ENCODE peak calls at places on chromosomes 16 and 17, in six cellular contexts. One of them, this sample, is unnamed.

GRCh38 chr17:7756968-7757367 is 39.4 kb downstream of the DNAH2 start:
- DNase-seq in RWPE1: no peak
- DNase-seq in HepG2: no peak
- DNase-seq in PC-3: no peak
- DNase-seq in keratinocyte: no peak
- DNase-seq in left lung: no peak
- DNase-seq in this sample: no peak

GRCh38 chr16:11670171-11671131 is 2.2 kb downstream of the SNN start:
- DNase-seq in RWPE1: no peak
- DNase-seq in HepG2: no peak
- DNase-seq in PC-3: no peak
- DNase-seq in keratinocyte: no peak
- DNase-seq in left lung: no peak
- DNase-seq in this sample: no peak

GRCh38 chr17:3535253-3535995 is 22.2 kb downstream of the TRPV3 start:
- DNase-seq in RWPE1: no peak
- DNase-seq in HepG2: no peak
- DNase-seq in PC-3: peak
- DNase-seq in keratinocyte: no peak
- DNase-seq in left lung: peak
- DNase-seq in this sample: no peak

GRCh38 chr17:951388-952132 is 28.0 kb downstream of the NXN start:
- DNase-seq in RWPE1: peak
- DNase-seq in HepG2: peak
- DNase-seq in PC-3: peak
- DNase-seq in keratinocyte: no peak
- DNase-seq in left lung: no peak
- DNase-seq in this sample: peak

GRCh38 chr17:59762022-59762825 is 54.8 kb downstream of the VMP1 start:
- DNase-seq in RWPE1: peak
- DNase-seq in HepG2: no peak
- DNase-seq in PC-3: peak
- DNase-seq in keratinocyte: no peak
- DNase-seq in left lung: no peak
- DNase-seq in this sample: no peak

GRCh38 chr17:64781013-64781392 is 118.9 kb upstream of the SMURF2 start:
- DNase-seq in RWPE1: no peak
- DNase-seq in HepG2: no peak
- DNase-seq in PC-3: no peak
- DNase-seq in keratinocyte: no peak
- DNase-seq in left lung: no peak
- DNase-seq in this sample: no peak

GRCh38 chr17:37605813-37606505 is 3.3 kb downstream of the SYNRG start:
- DNase-seq in RWPE1: no peak
- DNase-seq in HepG2: no peak
- DNase-seq in PC-3: no peak
- DNase-seq in keratinocyte: no peak
- DNase-seq in left lung: no peak
- DNase-seq in this sample: no peak

GRCh38 chr16:2520784-2521577 is 810 bp downstream of the AMDHD2 start:
- DNase-seq in RWPE1: peak
- DNase-seq in HepG2: peak
- DNase-seq in PC-3: peak
- DNase-seq in keratinocyte: no peak
- DNase-seq in left lung: no peak
- DNase-seq in this sample: no peak

GRCh38 chr16:88353691-88354090 is 29.1 kb upstream of the ZNF469 start:
- DNase-seq in RWPE1: no peak
- DNase-seq in HepG2: no peak
- DNase-seq in PC-3: no peak
- DNase-seq in keratinocyte: no peak
- DNase-seq in left lung: no peak
- DNase-seq in this sample: no peak

GRCh38 chr16:67803894-67804293 is 2.5 kb downstream of the RANBP10 start:
- DNase-seq in RWPE1: no peak
- DNase-seq in HepG2: no peak
- DNase-seq in PC-3: no peak
- DNase-seq in keratinocyte: no peak
- DNase-seq in left lung: no peak
- DNase-seq in this sample: no peak

GRCh38 chr16:11963706-11964105 is 1.3 kb upstream of the TNFRSF17 start:
- DNase-seq in RWPE1: no peak
- DNase-seq in HepG2: no peak
- DNase-seq in PC-3: no peak
- DNase-seq in keratinocyte: no peak
- DNase-seq in left lung: no peak
- DNase-seq in this sample: no peak

GRCh38 chr16:71894229-71894920 is 956 bp upstream of the IST1 start:
- DNase-seq in RWPE1: peak
- DNase-seq in HepG2: peak
- DNase-seq in PC-3: peak
- DNase-seq in keratinocyte: no peak
- DNase-seq in left lung: peak
- DNase-seq in this sample: no peak

GRCh38 chr17:18981642-18982424 is 22.7 kb downstream of the FAM83G start:
- DNase-seq in RWPE1: no peak
- DNase-seq in HepG2: peak
- DNase-seq in PC-3: peak
- DNase-seq in keratinocyte: no peak
- DNase-seq in left lung: no peak
- DNase-seq in this sample: no peak

GRCh38 chr16:86664518-86665318 is 86.4 kb downstream of the FOXL1 start:
- DNase-seq in RWPE1: peak
- DNase-seq in HepG2: peak
- DNase-seq in PC-3: peak
- DNase-seq in keratinocyte: peak
- DNase-seq in left lung: no peak
- DNase-seq in this sample: peak

GRCh38 chr16:2707368-2708289 is 12.4 kb downstream of the PRSS27 start:
- DNase-seq in RWPE1: no peak
- DNase-seq in HepG2: no peak
- DNase-seq in PC-3: no peak
- DNase-seq in keratinocyte: no peak
- DNase-seq in left lung: no peak
- DNase-seq in this sample: no peak

GRCh38 chr17:17235212-17236174 is 1.5 kb downstream of the FLCN start:
- DNase-seq in RWPE1: no peak
- DNase-seq in HepG2: peak
- DNase-seq in PC-3: peak
- DNase-seq in keratinocyte: no peak
- DNase-seq in left lung: peak
- DNase-seq in this sample: no peak

GRCh38 chr16:56830669-56831068 is 34.3 kb upstream of the SLC12A3 start:
- DNase-seq in RWPE1: no peak
- DNase-seq in HepG2: no peak
- DNase-seq in PC-3: no peak
- DNase-seq in keratinocyte: no peak
- DNase-seq in left lung: no peak
- DNase-seq in this sample: no peak

GRCh38 chr17:31078290-31078689 is 16.5 kb upstream of the NF1 start:
- DNase-seq in RWPE1: no peak
- DNase-seq in HepG2: no peak
- DNase-seq in PC-3: peak
- DNase-seq in keratinocyte: no peak
- DNase-seq in left lung: no peak
- DNase-seq in this sample: no peak

GRCh38 chr17:10683853-10684252 is 13.5 kb downstream of the SCO1 start:
- DNase-seq in RWPE1: peak
- DNase-seq in HepG2: peak
- DNase-seq in PC-3: peak
- DNase-seq in keratinocyte: no peak
- DNase-seq in left lung: no peak
- DNase-seq in this sample: no peak

GRCh38 chr16:65832269-65832668 is 534.2 kb upstream of the CDH5 start:
- DNase-seq in RWPE1: no peak
- DNase-seq in HepG2: no peak
- DNase-seq in PC-3: no peak
- DNase-seq in keratinocyte: no peak
- DNase-seq in left lung: no peak
- DNase-seq in this sample: no peak

GRCh38 chr17:77491921-77492445 is 351.2 kb downstream of the SEC14L1 start:
- DNase-seq in RWPE1: no peak
- DNase-seq in HepG2: no peak
- DNase-seq in PC-3: no peak
- DNase-seq in keratinocyte: no peak
- DNase-seq in left lung: peak
- DNase-seq in this sample: no peak

GRCh38 chr17:80181431-80181830 is 11.6 kb downstream of the CARD14 start:
- DNase-seq in RWPE1: no peak
- DNase-seq in HepG2: no peak
- DNase-seq in PC-3: no peak
- DNase-seq in keratinocyte: no peak
- DNase-seq in left lung: no peak
- DNase-seq in this sample: no peak

GRCh38 chr16:56603589-56603988 is 4.8 kb upstream of the MT2A start:
- DNase-seq in RWPE1: no peak
- DNase-seq in HepG2: peak
- DNase-seq in PC-3: peak
- DNase-seq in keratinocyte: no peak
- DNase-seq in left lung: peak
- DNase-seq in this sample: no peak

GRCh38 chr17:7177954-7178477 is 1.2 kb downstream of the ASGR1 start:
- DNase-seq in RWPE1: no peak
- DNase-seq in HepG2: peak
- DNase-seq in PC-3: peak
- DNase-seq in keratinocyte: no peak
- DNase-seq in left lung: no peak
- DNase-seq in this sample: no peak

GRCh38 chr17:40846515-40847155 is 20.4 kb downstream of the KRT12 start:
- DNase-seq in RWPE1: no peak
- DNase-seq in HepG2: no peak
- DNase-seq in PC-3: peak
- DNase-seq in keratinocyte: no peak
- DNase-seq in left lung: no peak
- DNase-seq in this sample: no peak

GRCh38 chr17:40159456-40159855 is 17.8 kb upstream of the RAPGEFL1 start:
- DNase-seq in RWPE1: no peak
- DNase-seq in HepG2: no peak
- DNase-seq in PC-3: no peak
- DNase-seq in keratinocyte: no peak
- DNase-seq in left lung: no peak
- DNase-seq in this sample: no peak

GRCh38 chr17:75818326-75818885 is 25.8 kb downstream of the UNC13D start:
- DNase-seq in RWPE1: no peak
- DNase-seq in HepG2: no peak
- DNase-seq in PC-3: no peak
- DNase-seq in keratinocyte: no peak
- DNase-seq in left lung: no peak
- DNase-seq in this sample: no peak

GRCh38 chr17:58391302-58391984 is 25.9 kb downstream of the RNF43 start:
- DNase-seq in RWPE1: peak
- DNase-seq in HepG2: peak
- DNase-seq in PC-3: peak
- DNase-seq in keratinocyte: no peak
- DNase-seq in left lung: peak
- DNase-seq in this sample: no peak

GRCh38 chr16:68993885-68994284 is 111.6 kb upstream of the HAS3 start:
- DNase-seq in RWPE1: peak
- DNase-seq in HepG2: peak
- DNase-seq in PC-3: peak
- DNase-seq in keratinocyte: peak
- DNase-seq in left lung: no peak
- DNase-seq in this sample: peak

GRCh38 chr16:8959921-8960787 is 3.6 kb downstream of the USP7 start:
- DNase-seq in RWPE1: no peak
- DNase-seq in HepG2: peak
- DNase-seq in PC-3: no peak
- DNase-seq in keratinocyte: no peak
- DNase-seq in left lung: no peak
- DNase-seq in this sample: no peak

GRCh38 chr17:1707107-1707506 is 3.1 kb downstream of the TLCD2 start:
- DNase-seq in RWPE1: no peak
- DNase-seq in HepG2: no peak
- DNase-seq in PC-3: no peak
- DNase-seq in keratinocyte: no peak
- DNase-seq in left lung: no peak
- DNase-seq in this sample: no peak

GRCh38 chr17:56471661-56472060 is 121.8 kb upstream of the NOG start:
- DNase-seq in RWPE1: no peak
- DNase-seq in HepG2: no peak
- DNase-seq in PC-3: no peak
- DNase-seq in keratinocyte: no peak
- DNase-seq in left lung: no peak
- DNase-seq in this sample: no peak

GRCh38 chr16:66619036-66619435 is 14.5 kb downstream of the CMTM3 start:
- DNase-seq in RWPE1: peak
- DNase-seq in HepG2: no peak
- DNase-seq in PC-3: no peak
- DNase-seq in keratinocyte: no peak
- DNase-seq in left lung: no peak
- DNase-seq in this sample: no peak

GRCh38 chr16:89822188-89823086 is 5.8 kb upstream of the SPIRE2 start:
- DNase-seq in RWPE1: no peak
- DNase-seq in HepG2: peak
- DNase-seq in PC-3: no peak
- DNase-seq in keratinocyte: no peak
- DNase-seq in left lung: peak
- DNase-seq in this sample: no peak

GRCh38 chr17:65277576-65277975 is 140.4 kb downstream of the RGS9 start:
- DNase-seq in RWPE1: no peak
- DNase-seq in HepG2: no peak
- DNase-seq in PC-3: no peak
- DNase-seq in keratinocyte: no peak
- DNase-seq in left lung: no peak
- DNase-seq in this sample: no peak

GRCh38 chr16:75246504-75247205 is 4.8 kb downstream of the BCAR1 start:
- DNase-seq in RWPE1: no peak
- DNase-seq in HepG2: no peak
- DNase-seq in PC-3: no peak
- DNase-seq in keratinocyte: no peak
- DNase-seq in left lung: no peak
- DNase-seq in this sample: no peak
- H3K27ac ChIP-seq in RWPE1: peak
- H3K27ac ChIP-seq in HepG2: peak
- H3K27ac ChIP-seq in PC-3: peak
- H3K27ac ChIP-seq in keratinocyte: no peak
- H3K27ac ChIP-seq in left lung: peak
- H3K27ac ChIP-seq in this sample: peak

GRCh38 chr17:81409190-81409935 is 14.1 kb downstream of the BAHCC1 start:
- DNase-seq in RWPE1: no peak
- DNase-seq in HepG2: no peak
- DNase-seq in PC-3: no peak
- DNase-seq in keratinocyte: no peak
- DNase-seq in left lung: no peak
- DNase-seq in this sample: no peak
- TF ChIP-seq CTCF in RWPE1: no peak
- TF ChIP-seq CTCF in HepG2: peak
- TF ChIP-seq CTCF in PC-3: peak
- TF ChIP-seq CTCF in keratinocyte: no peak
- TF ChIP-seq CTCF in left lung: no peak
- TF ChIP-seq CTCF in this sample: no peak

GRCh38 chr17:73261617-73261951 is at the start of gene CPSF4L:
- DNase-seq in RWPE1: no peak
- DNase-seq in HepG2: no peak
- DNase-seq in PC-3: no peak
- DNase-seq in keratinocyte: no peak
- DNase-seq in left lung: no peak
- DNase-seq in this sample: no peak
- H3K27ac ChIP-seq in RWPE1: no peak
- H3K27ac ChIP-seq in HepG2: peak
- H3K27ac ChIP-seq in PC-3: no peak
- H3K27ac ChIP-seq in keratinocyte: no peak
- H3K27ac ChIP-seq in left lung: peak
- H3K27ac ChIP-seq in this sample: no peak

GRCh38 chr16:74990832-74991231 is 5.9 kb upstream of the WDR59 start:
- DNase-seq in RWPE1: no peak
- DNase-seq in HepG2: no peak
- DNase-seq in PC-3: no peak
- DNase-seq in keratinocyte: no peak
- DNase-seq in left lung: peak
- DNase-seq in this sample: no peak
- TF ChIP-seq CTCF in RWPE1: no peak
- TF ChIP-seq CTCF in HepG2: no peak
- TF ChIP-seq CTCF in PC-3: no peak
- TF ChIP-seq CTCF in keratinocyte: no peak
- TF ChIP-seq CTCF in left lung: no peak
- TF ChIP-seq CTCF in this sample: no peak

This sample was measured in AG04450.